ENCODE peak calls at places on chromosomes 6 and 20, in nine cellular contexts. U is A549, N is hepatocyte, J is heart left ventricle, B is right lobe of liver, H is sigmoid colon, Y is endodermal cell, O is neural progenitor cell, C is prostate gland. K is an unnamed sample.

GRCh38 chr6:109740787-109741186 is 49.7 kb downstream of the FIG4 start:
- DNase-seq in U (no peak), N (no peak), J (no peak), B (no peak), H (no peak), Y (no peak), O (no peak), C (no peak), K (no peak)

GRCh38 chr6:166364480-166364879 is 18.3 kb downstream of the MPC1 start:
- DNase-seq in U (no peak), N (no peak), J (peak; percentile 25), B (no peak), H (no peak), Y (no peak), O (no peak), C (no peak), K (no peak)

GRCh38 chr6:16523550-16524379 is 237.5 kb downstream of the ATXN1 start:
- DNase-seq in U (no peak), N (no peak), J (peak; percentile 33), B (no peak), H (no peak), Y (no peak), O (no peak), C (no peak), K (peak; percentile 36)

GRCh38 chr6:16711551-16712249 is 49.6 kb downstream of the ATXN1 start:
- DNase-seq in U (peak; percentile 86), N (peak; percentile 33), J (no peak), B (no peak), H (no peak), Y (no peak), O (no peak), C (no peak), K (no peak)

GRCh38 chr6:157424491-157425020 is 43.6 kb downstream of the ZDHHC14 start:
- DNase-seq in U (no peak), N (peak; percentile 60), J (no peak), B (peak; percentile 83), H (no peak), Y (no peak), O (no peak), C (no peak), K (no peak)

GRCh38 chr6:24980507-24981384 is 45.0 kb upstream of the RIPOR2 start:
- DNase-seq in U (no peak), N (no peak), J (no peak), B (no peak), H (no peak), Y (peak; percentile 85), O (peak; percentile 39), C (no peak), K (peak; percentile 71)

GRCh38 chr6:118693562-118693961 is 42.2 kb upstream of the CEP85L start:
- DNase-seq in U (no peak), N (no peak), J (no peak), B (no peak), H (no peak), Y (no peak), O (no peak), C (no peak), K (no peak)

GRCh38 chr6:32940656-32941411 is at the start of gene HLA-DMB:
- DNase-seq in U (peak; percentile 79), N (peak; percentile 83), J (peak; percentile 80), B (no peak), H (no peak), Y (peak; percentile 81), O (peak; percentile 87), C (peak; percentile 73), K (peak; percentile 81)

GRCh38 chr6:135913785-135914184 is 62.3 kb downstream of the PDE7B start:
- DNase-seq in U (no peak), N (no peak), J (no peak), B (no peak), H (no peak), Y (no peak), O (no peak), C (no peak), K (no peak)

GRCh38 chr6:135910943-135911618 is 59.6 kb downstream of the PDE7B start:
- DNase-seq in U (no peak), N (no peak), J (no peak), B (no peak), H (no peak), Y (no peak), O (no peak), C (no peak), K (no peak)

GRCh38 chr6:135906542-135906941 is 55.0 kb downstream of the PDE7B start:
- DNase-seq in U (no peak), N (no peak), J (no peak), B (no peak), H (no peak), Y (no peak), O (no peak), C (no peak), K (no peak)

GRCh38 chr6:135905604-135906300 is 54.3 kb downstream of the PDE7B start:
- DNase-seq in U (no peak), N (no peak), J (no peak), B (no peak), H (no peak), Y (no peak), O (peak; percentile 16), C (no peak), K (no peak)

DNA sequence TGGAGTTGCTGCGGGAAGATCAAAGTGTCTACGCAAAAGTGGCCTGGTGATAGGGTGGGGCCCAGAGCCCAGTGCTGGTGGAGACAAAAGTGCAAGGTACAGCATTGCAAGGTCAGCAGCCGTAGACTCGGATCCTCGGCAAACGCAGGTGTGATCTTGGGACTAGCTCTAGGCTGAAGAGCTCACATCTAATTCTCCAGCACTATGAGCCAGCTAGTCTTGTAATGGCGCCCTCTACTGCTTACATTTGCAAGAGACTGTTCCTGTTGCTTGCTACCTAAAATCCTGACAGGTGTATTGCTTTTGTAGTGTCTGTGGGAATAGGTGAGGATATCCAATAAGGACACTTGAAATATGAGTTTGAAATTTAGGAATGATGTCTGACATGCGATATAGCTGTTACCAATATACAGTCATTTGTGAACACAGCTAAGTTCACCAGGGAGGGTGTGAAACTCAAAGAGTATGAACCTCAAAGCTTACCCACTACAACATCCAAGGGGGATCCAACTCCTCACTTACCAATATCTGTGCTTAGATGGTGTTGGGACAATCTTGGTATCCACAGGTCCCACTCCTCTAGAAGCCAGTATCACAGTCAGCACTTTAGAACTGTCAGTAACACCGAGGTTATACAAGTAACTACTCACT is 58.4 kb downstream of the PDE7B start:
- DNase-seq in U (peak; percentile 51), N (peak; percentile 73), J (no peak), B (peak; percentile 24), H (no peak), Y (peak; percentile 85), O (peak; percentile 84), C (peak; percentile 31), K (peak; percentile 60)
- TF ChIP-seq CTCF in U (peak; percentile 27), N (peak; percentile 54), J (no peak), B (peak; percentile 81), H (no peak), Y (peak; percentile 86), O (peak; percentile 81), C (peak; percentile 20), K (peak; percentile 81)

DNA sequence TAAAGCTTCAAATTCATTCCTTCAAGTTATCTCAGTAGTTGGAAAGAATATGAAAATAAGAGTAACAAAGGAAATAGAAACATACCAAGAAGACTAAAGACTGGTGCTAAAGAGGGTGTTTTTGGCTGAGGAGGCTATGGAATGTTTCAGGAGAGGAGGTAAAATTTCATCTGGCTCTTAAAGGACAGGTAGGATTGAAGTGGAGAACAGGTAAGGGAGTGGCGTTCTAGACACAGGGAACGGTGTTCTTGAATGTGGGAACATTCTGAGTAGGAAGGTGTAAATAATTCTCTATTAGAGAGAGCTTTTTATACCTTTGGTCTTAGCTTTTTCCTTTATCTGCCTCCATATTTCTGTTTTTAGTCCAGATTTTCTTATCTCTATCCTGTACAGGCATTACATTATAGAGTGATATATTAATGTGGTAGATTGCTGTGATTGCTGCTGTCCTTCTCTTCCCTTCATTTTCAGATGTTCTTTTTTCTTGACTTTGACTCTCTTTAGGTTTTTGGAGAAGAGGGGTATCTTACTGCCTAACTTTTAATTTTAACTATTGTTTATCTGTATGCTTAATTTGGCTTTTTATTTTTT is 15.4 kb downstream of the QKI start:
- DNase-seq in U (no peak), N (no peak), J (no peak), B (no peak), H (no peak), Y (no peak), O (no peak), C (no peak), K (no peak)
- H3K4me1 ChIP-seq in U (peaks cover 29% of the 10 kb centered on the region), N (peaks cover 18% of the 10 kb centered on the region), J (peaks cover 90% of the 10 kb centered on the region), B (no peaks in the 10 kb centered on the region), H (peaks cover 34% of the 10 kb centered on the region), Y (peaks cover 3% of the 10 kb centered on the region), O (peaks cover 40% of the 10 kb centered on the region), C (no peaks in the 10 kb centered on the region), K (peaks cover 42% of the 10 kb centered on the region)

GRCh38 chr20:58897493-58897892 is 45.0 kb downstream of the GNAS start:
- DNase-seq in U (no peak), N (no peak), J (no peak), B (no peak), H (no peak), Y (no peak), O (no peak), C (no peak), K (no peak)
- H3K27ac ChIP-seq in U (no peak overlapping the region), N (peak overlapping the region; percentile 45), J (peak overlapping the region; percentile 12), B (no peak overlapping the region), H (no peak overlapping the region), Y (no peak overlapping the region), O (peak overlapping the region; percentile 71), C (no peak overlapping the region), K (no peak overlapping the region)

GRCh38 chr6:143535189-143535614 is 23.7 kb upstream of the FUCA2 start:
- DNase-seq in U (no peak), N (peak; percentile 30), J (no peak), B (no peak), H (no peak), Y (no peak), O (no peak), C (no peak), K (no peak)

GRCh38 chr6:143539106-143539505 is 27.6 kb upstream of the FUCA2 start:
- DNase-seq in U (no peak), N (no peak), J (no peak), B (no peak), H (no peak), Y (no peak), O (no peak), C (no peak), K (no peak)

GRCh38 chr6:143538374-143538773 is 26.9 kb upstream of the FUCA2 start:
- DNase-seq in U (no peak), N (no peak), J (no peak), B (no peak), H (no peak), Y (no peak), O (no peak), C (no peak), K (no peak)

GRCh38 chr6:143536461-143536865 is 24.9 kb upstream of the FUCA2 start:
- DNase-seq in U (peak; percentile 23), N (no peak), J (peak; percentile 48), B (peak; percentile 64), H (no peak), Y (peak; percentile 81), O (no peak), C (peak; percentile 31), K (peak; percentile 19)

DNA sequence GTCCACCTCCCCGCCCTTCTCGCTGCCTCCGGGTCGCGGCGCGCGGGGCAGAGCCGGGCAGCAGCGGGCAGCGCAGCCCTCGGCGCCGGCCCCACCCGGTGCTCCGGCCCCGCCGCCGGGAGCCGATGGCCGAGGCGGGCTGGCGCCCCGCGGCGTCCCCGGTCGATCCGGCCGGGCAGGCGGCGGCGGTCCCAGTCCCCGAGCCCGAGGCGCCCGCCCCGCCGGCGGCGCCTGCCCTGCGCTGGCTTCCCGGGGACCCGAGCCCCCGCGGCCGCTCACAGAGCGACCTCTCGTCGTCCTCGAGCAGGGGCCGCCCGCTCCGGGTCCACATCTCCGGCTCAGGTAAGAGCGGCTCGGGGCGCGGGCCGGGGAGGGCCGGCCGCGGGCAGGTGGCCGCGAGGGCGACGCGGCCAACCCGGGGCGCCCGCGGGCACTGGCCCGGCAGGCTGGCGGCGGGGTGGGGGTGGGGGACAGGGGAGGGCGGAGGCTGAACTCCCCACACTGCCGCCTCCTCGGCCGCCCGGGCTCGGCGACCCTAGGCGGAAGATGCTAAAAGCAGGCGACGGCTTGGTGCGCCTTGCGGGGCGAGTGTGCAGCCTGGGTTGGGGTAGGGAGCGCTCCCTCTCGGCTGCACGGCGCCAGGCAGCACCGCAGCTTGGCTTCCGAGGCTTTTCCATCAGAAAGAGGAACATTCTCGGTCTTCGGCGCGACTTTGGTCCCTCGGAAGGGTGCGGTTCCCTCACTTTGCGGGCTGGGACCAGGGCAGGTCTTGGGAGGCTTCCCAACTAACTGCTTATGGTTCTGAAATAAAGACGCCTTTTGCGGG is 25.6 kb upstream of the FUCA2 start:
- DNase-seq in U (peak; percentile 54), N (peak; percentile 84), J (peak; percentile 44), B (peak; percentile 73), H (peak; percentile 79), Y (peak; percentile 90), O (peak; percentile 83), C (peak; percentile 37), K (peak; percentile 67)
- TF ChIP-seq CTCF in U (peak; percentile 23), N (peak; percentile 39), J (peak; percentile 22), B (peak; percentile 53), H (no peak), Y (peak; percentile 66), O (peak; percentile 51), C (peak; percentile 20), K (peak; percentile 48)